ENCODE peak calls at places on chromosome 2, in four cellular contexts. N is sigmoid colon, Y is H1, P is endothelial cell of umbilical vein. E is an unnamed sample.

GRCh38 chr2:65057391-65058052 is 1.3 kb downstream of the CEP68 start:
- DNase-seq in N (no peak), Y (no peak), P (peak; percentile 89), E (no peak)

GRCh38 chr2:101736861-101737291 is 39.4 kb downstream of the MAP4K4 start:
- DNase-seq in N (no peak), Y (no peak), P (peak; percentile 62), E (no peak)

GRCh38 chr2:200615247-200615646 is 29.4 kb downstream of the AOX1 start:
- DNase-seq in N (no peak), Y (no peak), P (peak; percentile 21), E (no peak)

GRCh38 chr2:131104487-131105155 is 515 bp upstream of the PLEKHB2 start:
- DNase-seq in N (peak; percentile 93), Y (no peak), P (peak; percentile 50), E (peak; percentile 93)

GRCh38 chr2:176056411-176056810 is 27.4 kb downstream of the EVX2 start:
- DNase-seq in N (no peak), Y (no peak), P (no peak), E (no peak)

GRCh38 chr2:219430633-219431615 is 3.7 kb upstream of the SPEG start:
- DNase-seq in N (peak; percentile 82), Y (no peak), P (peak; percentile 27), E (no peak)

GRCh38 chr2:231394201-231395141 is 1.0 kb upstream of the B3GNT7 start:
- DNase-seq in N (no peak), Y (no peak), P (no peak), E (no peak)

GRCh38 chr2:195710407-195710806 is 53.4 kb downstream of the SLC39A10 start:
- DNase-seq in N (no peak), Y (no peak), P (no peak), E (no peak)

GRCh38 chr2:33498291-33498956 is 22.0 kb downstream of the RASGRP3 start:
- DNase-seq in N (no peak), Y (no peak), P (no peak), E (no peak)

GRCh38 chr2:9333591-9334171 is 89.6 kb downstream of the ITGB1BP1 start:
- DNase-seq in N (peak; percentile 81), Y (peak; percentile 21), P (peak; percentile 84), E (no peak)

GRCh38 chr2:128693630-128694029 is 375.0 kb upstream of the HS6ST1 start:
- DNase-seq in N (no peak), Y (no peak), P (no peak), E (no peak)

GRCh38 chr2:9755638-9756037 is 87.6 kb upstream of the TAF1B start:
- DNase-seq in N (no peak), Y (no peak), P (no peak), E (no peak)

GRCh38 chr2:236536727-236537398 is 32.8 kb upstream of the ACKR3 start:
- DNase-seq in N (no peak), Y (no peak), P (no peak), E (peak; percentile 87)

GRCh38 chr2:241776336-241777166 is at the start of gene GAL3ST2:
- DNase-seq in N (peak; percentile 53), Y (no peak), P (no peak), E (peak; percentile 71)

GRCh38 chr2:109438773-109439191 is 175.0 kb downstream of the SEPTIN10 start:
- DNase-seq in N (peak; percentile 57), Y (no peak), P (no peak), E (no peak)

GRCh38 chr2:47075361-47076125 is 79.6 kb downstream of the STPG4 start:
- DNase-seq in N (no peak), Y (no peak), P (no peak), E (no peak)

GRCh38 chr2:237896507-237896892 is 37.1 kb downstream of the RAMP1 start:
- DNase-seq in N (no peak), Y (no peak), P (no peak), E (no peak)

GRCh38 chr2:47767880-47768609 is 14.9 kb upstream of the MSH6 start:
- DNase-seq in N (peak; percentile 79), Y (peak; percentile 54), P (peak; percentile 63), E (peak; percentile 95)

GRCh38 chr2:179298666-179299065 is 34.0 kb upstream of the SESTD1 start:
- DNase-seq in N (no peak), Y (no peak), P (no peak), E (no peak)

GRCh38 chr2:100321181-100321880 is 970 bp downstream of the LONRF2 start:
- DNase-seq in N (no peak), Y (no peak), P (peak; percentile 10), E (peak; percentile 71)

GRCh38 chr2:63665806-63666205 is 77.0 kb downstream of the MDH1 start:
- DNase-seq in N (no peak), Y (no peak), P (no peak), E (no peak)

GRCh38 chr2:96899084-96899735 is 29.3 kb upstream of the SEMA4C start:
- DNase-seq in N (no peak), Y (no peak), P (no peak), E (no peak)

GRCh38 chr2:146461068-146461467 is 1383.8 kb upstream of the ACVR2A start:
- DNase-seq in N (no peak), Y (no peak), P (no peak), E (no peak)

GRCh38 chr2:172772637-172773036 is 37.0 kb downstream of the RAPGEF4 start:
- DNase-seq in N (no peak), Y (no peak), P (no peak), E (no peak)

GRCh38 chr2:20635698-20636584 is 15.0 kb downstream of the HS1BP3 start:
- DNase-seq in N (peak; percentile 95), Y (peak; percentile 70), P (peak; percentile 84), E (peak; percentile 92)

GRCh38 chr2:43484323-43484930 is 111.4 kb downstream of the THADA start:
- DNase-seq in N (no peak), Y (peak; percentile 21), P (peak; percentile 84), E (no peak)

GRCh38 chr2:20451761-20452499 is 5.1 kb downstream of the RHOB start:
- DNase-seq in N (peak; percentile 67), Y (no peak), P (peak; percentile 91), E (peak; percentile 12)

DNA sequence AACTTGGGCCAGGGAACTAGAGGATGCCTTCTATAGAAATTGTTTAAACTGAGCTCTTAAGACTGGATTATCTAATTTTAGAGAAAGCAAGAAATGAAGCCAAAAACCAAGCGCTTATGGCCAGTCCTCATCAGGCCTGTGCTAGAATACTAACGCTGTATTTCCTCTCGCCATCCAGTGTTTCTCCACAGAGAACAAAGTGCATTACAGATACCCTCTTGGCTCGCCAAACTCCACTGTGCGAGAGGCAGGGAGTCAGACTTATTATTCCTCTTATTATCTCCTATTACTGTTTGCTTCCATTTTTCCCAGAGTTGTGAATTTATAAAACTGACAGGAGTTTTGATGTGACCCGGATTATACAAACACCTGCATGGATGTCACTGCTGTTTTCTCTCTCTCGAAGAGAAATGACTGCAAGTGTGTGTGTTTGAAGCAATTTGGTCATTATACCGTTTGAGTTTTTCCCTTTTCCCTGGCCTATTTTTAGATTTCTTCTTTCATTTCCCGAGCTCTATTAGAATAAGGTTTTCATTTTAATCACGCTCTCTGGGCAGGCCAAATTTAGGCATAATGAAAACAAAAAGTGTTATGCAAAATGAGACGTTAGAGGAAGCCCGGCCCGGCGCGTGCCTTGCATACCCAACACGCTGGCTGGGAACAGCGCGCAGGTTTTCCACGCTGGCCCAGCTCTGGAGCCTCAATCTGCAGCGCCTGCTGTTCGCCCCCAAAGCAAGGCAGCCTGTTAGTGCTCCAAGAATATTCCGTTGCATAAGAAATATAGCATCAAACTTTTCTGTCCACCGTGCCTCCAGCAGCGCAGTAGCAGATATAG is 103.3 kb downstream of the ALK start:
- DNase-seq in N (no peak), Y (no peak), P (no peak), E (no peak)
- TF ChIP-seq POLR2AphosphoS5 in N (no peak), Y (no peak), P (no peak), E (no peak)

GRCh38 chr2:115214050-115214449 is 771.6 kb downstream of the DPP10 start:
- DNase-seq in N (no peak), Y (peak; percentile 19), P (no peak), E (no peak)
- H3K4me1 ChIP-seq in N (no peaks in the 10 kb centered on the region), Y (peaks cover 11% of the 10 kb centered on the region), P (no peaks in the 10 kb centered on the region), E (no peaks in the 10 kb centered on the region)

GRCh38 chr2:42324949-42325348 is 36.1 kb downstream of the COX7A2L start:
- DNase-seq in N (no peak), Y (no peak), P (no peak), E (no peak)
- H3K4me3 ChIP-seq in N (no peak overlapping the region), Y (no peak overlapping the region), P (no peak overlapping the region), E (no peak overlapping the region)

GRCh38 chr2:94997981-94998920 is 27.3 kb upstream of the MAL start:
- DNase-seq in N (peak; percentile 43), Y (no peak), P (no peak), E (peak; percentile 67)
- TF ChIP-seq POLR2AphosphoS5 in N (no peak), Y (no peak), P (no peak), E (no peak)

E was measured in spleen.